ENCODE peak calls at places on chromosomes 12 and 14, in nine cellular contexts. G is progenitor cell of endocrine pancreas, N is coronary artery, T is transverse colon, E is mesothelial cell of epicardium, L is activated B cell treated with CpG ODN at 0.5 μM for 24 hours, Z is neural crest cell, J is epithelial cell of esophagus, P is WERI-Rb-1. K is an unnamed sample.

GRCh38 chr12:55673638-55674037 is 34.1 kb downstream of the ITGA7 start:
- DNase-seq in P (no peak), N (no peak), J (no peak), L (no peak), T (no peak), Z (no peak), G (no peak), E (no peak), K (no peak)

GRCh38 chr12:33314223-33314622 is 125.4 kb downstream of the SYT10 start:
- DNase-seq in L (no peak), E (no peak), J (no peak), G (no peak), T (no peak), N (no peak), Z (no peak), P (no peak), K (no peak)

GRCh38 chr12:32120419-32120818 is 13.8 kb downstream of the BICD1 start:
- DNase-seq in P (no peak), E (no peak), N (no peak), T (no peak), L (no peak), Z (no peak), J (no peak), G (no peak), K (no peak)

GRCh38 chr12:131333136-131333535 is 377.8 kb upstream of the SFSWAP start:
- DNase-seq in E (no peak), N (peak; percentile 49), T (no peak), P (no peak), J (no peak), G (no peak), Z (no peak), L (no peak), K (no peak)

GRCh38 chr12:91910871-91911388 is 234.7 kb downstream of the BTG1 start:
- DNase-seq in Z (no peak), L (no peak), J (no peak), E (no peak), G (no peak), N (no peak), P (no peak), T (no peak), K (no peak)

GRCh38 chr14:104283197-104284106 is 145.1 kb downstream of the KIF26A start:
- DNase-seq in G (no peak), N (peak; percentile 56), Z (no peak), E (peak; percentile 29), P (peak; percentile 3), L (no peak), J (no peak), T (peak; percentile 71), K (no peak)

GRCh38 chr12:62123721-62124203 is 136.4 kb upstream of the USP15 start:
- DNase-seq in N (no peak), Z (peak; percentile 23), L (no peak), E (peak; percentile 54), J (peak; percentile 62), P (peak; percentile 53), G (peak; percentile 23), T (peak; percentile 15), K (no peak)

GRCh38 chr12:128798543-128799341 is 25.0 kb downstream of the SLC15A4 start:
- DNase-seq in G (no peak), Z (no peak), P (no peak), L (no peak), E (no peak), N (no peak), J (no peak), T (no peak), K (no peak)

GRCh38 chr12:56385873-56386272 is 23.2 kb upstream of the APOF start:
- DNase-seq in E (no peak), Z (no peak), G (no peak), T (no peak), J (peak; percentile 34), N (no peak), P (no peak), L (no peak), K (no peak)

GRCh38 chr14:94408546-94409095 is 20.2 kb upstream of the SERPINA1 start:
- DNase-seq in P (no peak), T (no peak), L (no peak), N (no peak), Z (no peak), J (no peak), E (no peak), G (no peak), K (no peak)

GRCh38 chr14:100827751-100828447 is 2.0 kb downstream of the MEG3 start:
- DNase-seq in P (peak; percentile 55), J (peak; percentile 52), G (no peak), E (no peak), Z (no peak), N (no peak), T (no peak), L (no peak), K (no peak)

GRCh38 chr14:55911794-55912193 is 206.4 kb upstream of the PELI2 start:
- DNase-seq in J (no peak), Z (no peak), L (no peak), N (no peak), P (no peak), E (no peak), G (no peak), T (no peak), K (no peak)

GRCh38 chr14:61927015-61927414 is 164.8 kb downstream of the SNAPC1 start:
- DNase-seq in E (no peak), G (no peak), Z (no peak), J (peak; percentile 83), P (no peak), T (no peak), L (no peak), N (no peak), K (no peak)

GRCh38 chr14:61925043-61925442 is 162.8 kb downstream of the SNAPC1 start:
- DNase-seq in P (peak; percentile 65), N (no peak), E (no peak), J (peak; percentile 70), G (no peak), T (no peak), L (no peak), Z (no peak), K (no peak)

GRCh38 chr14:61925732-61926445 is 163.7 kb downstream of the SNAPC1 start:
- DNase-seq in N (no peak), E (no peak), L (no peak), Z (no peak), G (no peak), T (no peak), P (no peak), J (no peak), K (no peak)

GRCh38 chr14:61927521-61927920 is 165.3 kb downstream of the SNAPC1 start:
- DNase-seq in T (no peak), Z (no peak), N (no peak), G (no peak), L (no peak), J (peak; percentile 88), E (no peak), P (no peak), K (no peak)

GRCh38 chr14:61923348-61923747 is 161.1 kb downstream of the SNAPC1 start:
- DNase-seq in T (no peak), Z (no peak), E (no peak), G (no peak), J (peak; percentile 21), N (no peak), P (peak; percentile 22), L (no peak), K (no peak)
- TF ChIP-seq CTCF in T (no peak), Z (peak; percentile 17), E (no peak), G (peak; percentile 11), J (peak; percentile 53), N (no peak), P (peak; percentile 49), L (no peak), K (no peak)

GRCh38 chr12:112506513-112507166 is 87.9 kb downstream of the PTPN11 start:
- DNase-seq in T (no peak), N (no peak), E (no peak), Z (no peak), L (no peak), P (no peak), J (no peak), G (no peak), K (no peak)
- TF ChIP-seq CTCF in T (no peak), N (no peak), E (no peak), Z (peak; percentile 29), L (no peak), P (peak; percentile 29), J (peak; percentile 16), G (peak; percentile 20), K (no peak)

DNA sequence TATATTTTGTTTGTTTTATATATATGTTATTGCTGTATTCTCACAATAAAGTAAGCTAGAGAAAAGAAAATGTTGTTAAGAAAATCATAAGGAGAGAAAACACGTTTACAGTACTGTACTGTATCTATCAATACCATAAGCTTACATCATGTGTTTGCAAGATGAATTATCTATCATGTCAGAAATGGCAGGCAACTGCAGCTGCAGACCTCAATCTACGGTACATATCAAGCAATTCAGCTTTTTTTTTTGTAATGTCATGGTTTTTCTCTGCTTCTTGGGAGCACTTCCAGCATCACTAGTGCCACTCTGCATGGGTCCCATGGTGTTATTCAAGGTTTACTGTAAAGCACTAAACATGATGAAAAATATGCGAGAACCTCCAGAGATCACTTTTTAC is 8.9 kb upstream of the KRT2 start:
- DNase-seq in Z (no peak), N (no peak), G (no peak), L (no peak), E (no peak), P (no peak), J (no peak), T (no peak), K (no peak)
- TF ChIP-seq CTCF in Z (no peak), N (no peak), G (no peak), L (no peak), E (no peak), P (no peak), J (no peak), T (no peak), K (no peak)

DNA sequence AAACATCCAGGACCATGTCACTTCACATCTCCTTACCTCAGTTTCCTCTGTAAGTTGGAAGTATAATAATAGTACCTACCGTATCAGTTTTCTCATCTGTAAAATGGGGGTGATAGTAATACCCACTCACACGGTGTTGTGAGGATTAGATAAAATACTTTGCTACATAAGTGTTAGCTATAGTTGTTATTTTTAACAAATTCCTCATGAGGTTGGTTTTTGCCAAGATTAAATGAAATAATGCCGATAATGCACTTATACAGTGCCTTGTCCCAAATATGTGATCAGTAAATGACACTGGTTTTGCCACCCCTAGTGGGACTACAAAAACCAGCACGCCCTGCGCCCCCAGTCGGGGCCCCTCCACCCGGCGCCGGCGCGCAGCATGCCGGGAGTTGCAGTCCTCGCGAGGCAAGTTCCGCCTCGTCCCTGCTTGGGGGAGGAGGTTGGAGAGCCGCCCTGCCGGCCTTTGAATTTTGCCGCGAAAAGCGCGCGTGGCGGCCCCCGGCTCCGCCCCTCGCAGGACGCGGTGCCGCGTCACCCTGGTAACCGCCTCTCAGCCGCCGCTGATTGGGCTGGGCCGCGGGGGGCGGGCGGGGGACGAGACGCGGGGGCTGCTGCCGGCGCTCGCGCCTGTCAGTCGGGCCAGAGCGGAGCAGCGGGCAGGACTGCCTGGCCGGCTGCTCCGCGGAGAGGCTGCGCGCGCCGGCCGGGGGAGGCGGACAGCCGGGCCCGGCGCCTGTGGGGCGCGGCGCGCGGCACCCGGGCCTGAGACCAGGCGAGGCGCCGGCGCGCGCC is at the start of gene FAM222A:
- DNase-seq in Z (peak; percentile 94), P (peak; percentile 97), T (peak; percentile 97), E (peak; percentile 97), L (peak; percentile 96), J (peak; percentile 95), N (peak; percentile 97), G (peak; percentile 97), K (peak; percentile 76)
- TF ChIP-seq CTCF in Z (no peak), P (no peak), T (peak; percentile 29), E (no peak), L (no peak), J (no peak), N (no peak), G (peak; percentile 9), K (no peak)

K was measured in omental fat pad.